ENCODE peak calls at places on chromosomes 3 and 15, in seven cellular contexts. V is GM23338, N is Panc1, Y is GM12878, T is transverse colon, D is spleen, B is endothelial cell of umbilical vein. F is an unnamed sample.
A peak's percentile ranks its signal among the peaks of the same experiment; 100 is the strongest.

GRCh38 chr3:101629219-101629618 is 47.7 kb downstream of the ZBTB11 start:
- DNase-seq in B (no peak), Y (no peak), D (no peak), V (no peak), T (no peak), N (no peak), F (no peak)

GRCh38 chr3:128488995-128489859 is 3.8 kb downstream of the GATA2 start:
- DNase-seq in Y (no peak), T (no peak), V (peak; percentile 64), N (no peak), D (peak; percentile 79), B (peak; percentile 79), F (peak; percentile 78)

GRCh38 chr3:156443079-156443478 is 111.8 kb downstream of the SSR3 start:
- DNase-seq in D (no peak), V (no peak), Y (no peak), N (no peak), B (peak; percentile 81), T (no peak), F (no peak)

GRCh38 chr3:167780214-167780613 is 44.7 kb downstream of the SERPINI1 start:
- DNase-seq in D (no peak), N (no peak), T (no peak), B (no peak), V (no peak), Y (no peak), F (no peak)

GRCh38 chr15:49468440-49468839 is 45.4 kb downstream of the FGF7 start:
- DNase-seq in N (peak; percentile 17), D (no peak), Y (no peak), V (no peak), B (no peak), T (no peak), F (no peak)

GRCh38 chr3:29279276-29279675 is 1.6 kb upstream of the RBMS3 start:
- DNase-seq in T (no peak), D (no peak), V (no peak), Y (no peak), N (no peak), B (no peak), F (no peak)

GRCh38 chr15:76340198-76340801 is 3.7 kb downstream of the ISL2 start:
- DNase-seq in T (peak; percentile 28), V (peak; percentile 42), D (peak; percentile 83), N (no peak), B (peak; percentile 67), Y (no peak), F (no peak)

GRCh38 chr3:102536479-102536878 is 101.7 kb downstream of the ZPLD1 start:
- DNase-seq in B (peak; percentile 30), D (no peak), Y (no peak), V (peak; percentile 64), N (peak; percentile 25), T (no peak), F (peak; percentile 4)

GRCh38 chr15:63189955-63190691 is 717 bp downstream of the RAB8B start:
- DNase-seq in N (no peak), B (peak; percentile 28), D (no peak), T (no peak), Y (no peak), V (no peak), F (no peak)

GRCh38 chr3:134743006-134743405 is 52.1 kb upstream of the EPHB1 start:
- DNase-seq in N (no peak), T (no peak), Y (no peak), D (no peak), B (no peak), V (no peak), F (no peak)

GRCh38 chr15:89446260-89446891 is 50.0 kb downstream of the RHCG start:
- DNase-seq in V (no peak), D (no peak), N (no peak), T (no peak), B (no peak), Y (no peak), F (no peak)

GRCh38 chr3:193798097-193798496 is 205.1 kb downstream of the OPA1 start:
- DNase-seq in B (no peak), Y (no peak), V (no peak), T (no peak), D (no peak), N (no peak), F (no peak)

GRCh38 chr15:48802867-48803266 is 8.0 kb downstream of the CEP152 start:
- DNase-seq in N (no peak), D (no peak), V (no peak), Y (no peak), B (no peak), T (no peak), F (no peak)

GRCh38 chr3:23333633-23334032 is 130.5 kb downstream of the UBE2E2 start:
- DNase-seq in T (no peak), D (no peak), V (no peak), B (no peak), Y (no peak), N (no peak), F (no peak)

DNA sequence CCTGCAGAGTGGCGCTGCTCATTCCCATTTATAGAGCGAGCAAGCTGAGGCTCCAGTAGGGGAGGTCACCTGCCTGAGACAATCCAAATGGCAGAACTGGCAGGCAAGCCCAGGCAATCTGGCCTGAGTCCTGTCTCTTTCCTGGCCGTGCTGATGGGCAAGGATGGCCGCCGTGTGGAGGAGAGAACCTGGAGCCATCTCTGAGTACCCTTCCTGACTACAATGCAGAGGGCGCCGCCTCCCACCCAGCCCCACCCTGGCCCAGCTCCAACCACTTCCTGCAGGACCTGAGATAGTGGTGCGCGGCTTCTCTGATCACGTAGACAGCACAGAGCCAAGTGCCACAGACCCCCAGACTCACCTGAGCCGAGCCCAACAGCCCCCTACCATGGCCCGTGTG is 7.0 kb downstream of the TLR9 start:
- DNase-seq in T (peak; percentile 40), D (peak; percentile 82), N (no peak), Y (no peak), V (no peak), B (no peak), F (no peak)
- H3K4me1 ChIP-seq in T (peaks cover 41% of the 10 kb centered on the region), D (peaks cover 46% of the 10 kb centered on the region), N (peaks cover 19% of the 10 kb centered on the region), Y (peaks cover 14% of the 10 kb centered on the region), V (peaks cover 3% of the 10 kb centered on the region), B (peaks cover 32% of the 10 kb centered on the region), F (peaks cover 29% of the 10 kb centered on the region)

GRCh38 chr3:10249833-10250232 is 1.6 kb downstream of the TATDN2 start:
- DNase-seq in B (no peak), N (no peak), D (no peak), T (no peak), V (no peak), Y (no peak), F (no peak)

GRCh38 chr3:10248984-10249748 is 907 bp downstream of the TATDN2 start:
- DNase-seq in V (peak; percentile 55), N (no peak), T (peak; percentile 44), Y (no peak), D (peak; percentile 89), B (peak; percentile 35), F (peak; percentile 8)

GRCh38 chr3:10251006-10251405 is 2.7 kb downstream of the TATDN2 start:
- DNase-seq in B (no peak), D (peak; percentile 37), V (no peak), N (no peak), T (no peak), Y (no peak), F (no peak)

GRCh38 chr3:10247679-10248183 is 528 bp upstream of the TATDN2 start:
- DNase-seq in V (no peak), Y (no peak), N (no peak), T (no peak), B (no peak), D (peak; percentile 74), F (peak; percentile 10)

DNA sequence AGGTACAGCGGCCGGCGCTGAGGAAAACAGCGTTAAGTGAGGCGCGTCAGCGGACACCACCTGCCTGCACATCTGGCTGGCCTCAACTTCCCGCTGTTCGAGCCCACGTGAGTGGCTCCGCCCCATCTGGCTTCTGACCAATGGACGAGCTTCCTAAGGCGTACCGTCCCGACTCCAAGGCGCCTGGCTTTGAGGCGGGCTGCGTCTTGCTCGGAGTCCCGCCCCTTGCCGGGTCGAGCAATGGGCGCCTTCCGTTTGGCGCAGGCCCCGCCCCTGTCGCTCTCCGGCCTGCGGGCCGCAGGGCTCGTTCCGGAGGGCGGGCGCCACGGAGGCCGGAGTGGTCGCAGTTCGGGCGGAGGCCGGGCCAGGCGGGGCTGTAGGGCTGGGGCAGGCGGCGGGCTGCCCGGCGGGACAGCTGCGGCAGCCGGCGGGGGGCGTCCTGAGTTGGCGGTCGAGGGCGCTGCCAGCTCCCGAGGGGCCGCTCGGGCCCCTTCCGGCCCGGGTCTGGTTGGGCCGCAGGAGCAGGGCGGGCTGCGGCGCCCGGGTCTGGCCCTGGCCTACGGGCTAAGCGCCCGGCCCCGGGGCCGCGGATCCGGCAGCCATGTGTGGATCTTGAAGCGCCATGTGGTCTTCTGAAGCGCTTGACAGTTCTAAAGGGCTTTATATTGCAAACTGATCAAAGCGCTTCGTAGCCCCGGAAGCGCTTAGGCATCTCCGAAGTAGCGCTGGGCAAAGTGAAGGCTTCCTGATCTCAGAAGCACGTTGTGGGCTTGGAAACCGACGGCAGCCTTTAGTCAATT is at the start of gene TATDN2:
- DNase-seq in B (peak; percentile 95), N (peak; percentile 77), V (peak; percentile 99), D (peak; percentile 99), T (peak; percentile 99), Y (peak; percentile 95), F (peak; percentile 96)
- TF ChIP-seq POLR2AphosphoS5 in B (peak; percentile 97), N (peak; percentile 63), V (peak; percentile 72), D (peak; percentile 91), T (peak; percentile 80), Y (peak; percentile 53), F (peak; percentile 94)

GRCh38 chr15:77784361-77785292 is 151.9 kb upstream of the LINGO1 start:
- DNase-seq in D (no peak), V (peak; percentile 87), Y (no peak), T (no peak), B (peak; percentile 14), N (peak; percentile 7), F (no peak)
- TF ChIP-seq CTCF in D (no peak), V (peak; percentile 64), Y (peak; percentile 46), T (no peak), B (peak; percentile 44), N (peak; percentile 85), F (peak; percentile 14)

GRCh38 chr3:196501316-196502064 is 2.1 kb downstream of the RNF168 start:
- DNase-seq in T (peak; percentile 12), D (no peak), Y (no peak), N (no peak), V (peak; percentile 41), B (no peak), F (no peak)
- H3K4me1 ChIP-seq in T (peaks cover 39% of the 10 kb centered on the region), D (peaks cover 10% of the 10 kb centered on the region), Y (no peaks in the 10 kb centered on the region), N (peaks cover 17% of the 10 kb centered on the region), V (peaks cover 13% of the 10 kb centered on the region), B (peaks cover 13% of the 10 kb centered on the region), F (no peaks in the 10 kb centered on the region)

GRCh38 chr15:90907051-90907660 is 4.1 kb downstream of the MAN2A2 start:
- DNase-seq in T (no peak), V (no peak), B (no peak), D (peak; percentile 69), Y (no peak), N (no peak), F (no peak)

GRCh38 chr15:90903733-90904536 is 833 bp downstream of the MAN2A2 start:
- DNase-seq in T (peak; percentile 45), Y (no peak), V (peak; percentile 79), D (peak; percentile 69), B (no peak), N (no peak), F (no peak)

GRCh38 chr15:90904746-90905145 is 1.6 kb downstream of the MAN2A2 start:
- DNase-seq in V (no peak), D (no peak), B (no peak), Y (no peak), N (no peak), T (no peak), F (no peak)

GRCh38 chr15:90906181-90906849 is 3.2 kb downstream of the MAN2A2 start:
- DNase-seq in B (no peak), D (peak; percentile 64), V (no peak), Y (no peak), N (no peak), T (no peak), F (no peak)

GRCh38 chr15:90905306-90906180 is 2.4 kb downstream of the MAN2A2 start:
- DNase-seq in D (peak; percentile 65), V (no peak), B (no peak), N (no peak), Y (no peak), T (no peak), F (no peak)
- TF ChIP-seq POLR2AphosphoS5 in D (no peak), V (no peak), B (no peak), N (no peak), Y (no peak), T (no peak), F (no peak)